ENCODE peak calls at places on chromosomes 6 and 20, in nine cellular contexts. A is right lobe of liver, Z is spleen, U is sigmoid colon, F is heart left ventricle, N is prostate gland, C is K562, P is Peyer's patch, D is HCT116. R is an unnamed sample.

GRCh38 chr20:57667385-57667784 is 42.4 kb downstream of the PMEPA1 start:
- DNase-seq in A (no peak), Z (peak; percentile 59), U (no peak), F (no peak), N (no peak), C (no peak), P (no peak), D (no peak), R (no peak)

GRCh38 chr6:89640804-89641203 is 2.3 kb upstream of the LYRM2 start:
- DNase-seq in A (no peak), Z (no peak), U (no peak), F (no peak), N (no peak), C (no peak), P (no peak), D (no peak), R (no peak)

GRCh38 chr6:12548526-12548925 is 168.0 kb upstream of the PHACTR1 start:
- DNase-seq in A (no peak), Z (no peak), U (no peak), F (no peak), N (no peak), C (no peak), P (no peak), D (no peak), R (no peak)

GRCh38 chr6:9461161-9461560 is 953.7 kb downstream of the TFAP2A start:
- DNase-seq in A (no peak), Z (no peak), U (no peak), F (no peak), N (no peak), C (no peak), P (no peak), D (no peak), R (no peak)

GRCh38 chr6:24861934-24862333 is 63.2 kb upstream of the ARMH2 start:
- DNase-seq in A (no peak), Z (no peak), U (no peak), F (no peak), N (no peak), C (no peak), P (peak; percentile 69), D (no peak), R (no peak)

GRCh38 chr20:18137412-18138265 is at the start of the genes KAT14 and PET117:
- DNase-seq in A (peak; percentile 93), Z (peak; percentile 98), U (peak; percentile 93), F (peak; percentile 92), N (peak; percentile 82), C (peak; percentile 81), P (peak; percentile 94), D (peak; percentile 79), R (peak; percentile 82)

GRCh38 chr20:45897289-45897688 is 6.2 kb downstream of the CTSA start:
- DNase-seq in A (no peak), Z (no peak), U (no peak), F (no peak), N (no peak), C (no peak), P (no peak), D (no peak), R (no peak)

GRCh38 chr6:107033136-107033535 is 5.1 kb downstream of the MTRES1 start:
- DNase-seq in A (no peak), Z (no peak), U (no peak), F (no peak), N (no peak), C (no peak), P (no peak), D (no peak), R (no peak)

GRCh38 chr6:72286911-72287311 is 335.0 kb upstream of the KCNQ5 start:
- DNase-seq in A (no peak), Z (no peak), U (no peak), F (no peak), N (no peak), C (no peak), P (no peak), D (no peak), R (no peak)

GRCh38 chr20:7291319-7291943 is 523.9 kb downstream of the BMP2 start:
- DNase-seq in A (no peak), Z (no peak), U (no peak), F (no peak), N (no peak), C (no peak), P (no peak), D (no peak), R (no peak)

GRCh38 chr6:130593948-130594347 is 228.1 kb downstream of the TMEM200A start:
- DNase-seq in A (no peak), Z (no peak), U (no peak), F (no peak), N (no peak), C (no peak), P (no peak), D (no peak), R (no peak)

GRCh38 chr6:6793388-6794250 is 205.1 kb downstream of the LY86 start:
- DNase-seq in A (no peak), Z (no peak), U (no peak), F (no peak), N (no peak), C (no peak), P (no peak), D (no peak), R (no peak)

GRCh38 chr6:7900621-7901020 is 10.0 kb downstream of the TXNDC5 start:
- DNase-seq in A (no peak), Z (no peak), U (no peak), F (no peak), N (no peak), C (no peak), P (no peak), D (no peak), R (no peak)

GRCh38 chr20:31845300-31845863 is at the start of gene FOXS1:
- DNase-seq in A (no peak), Z (no peak), U (no peak), F (peak; percentile 84), N (no peak), C (no peak), P (no peak), D (no peak), R (peak; percentile 43)
- H3K4me1 ChIP-seq in A (no peaks in the 10 kb centered on the region), Z (peaks cover 7% of the 10 kb centered on the region), U (no peaks in the 10 kb centered on the region), F (peaks cover 31% of the 10 kb centered on the region), N (no peaks in the 10 kb centered on the region), C (no peaks in the 10 kb centered on the region), P (no peaks in the 10 kb centered on the region), D (peaks cover 16% of the 10 kb centered on the region), R (peaks cover 18% of the 10 kb centered on the region)

GRCh38 chr20:63693975-63694595 is 2.4 kb upstream of the TNFRSF6B start:
- DNase-seq in A (no peak), Z (peak; percentile 64), U (peak; percentile 59), F (no peak), N (no peak), C (no peak), P (no peak), D (no peak), R (no peak)
- TF ChIP-seq POLR2A in A (no peak), Z (no peak), U (no peak), F (no peak), N (no peak), C (peak; percentile 53), P (no peak), D (no peak), R (no peak)

GRCh38 chr6:82781805-82782204 is 283.8 kb downstream of the UBE3D start:
- DNase-seq in A (no peak), Z (no peak), U (no peak), F (no peak), N (no peak), C (no peak), P (no peak), D (no peak), R (no peak)
- H3K4me3 ChIP-seq in A (no peak overlapping the region), Z (no peak overlapping the region), U (no peak overlapping the region), F (no peak overlapping the region), N (no peak overlapping the region), C (no peak overlapping the region), P (no peak overlapping the region), D (no peak overlapping the region), R (no peak overlapping the region)

GRCh38 chr6:15906393-15906976 is 222.4 kb upstream of the MYLIP start:
- DNase-seq in A (no peak), Z (no peak), U (no peak), F (no peak), N (no peak), C (no peak), P (no peak), D (no peak), R (no peak)

GRCh38 chr6:15909290-15910070 is 219.4 kb upstream of the MYLIP start:
- DNase-seq in A (no peak), Z (no peak), U (no peak), F (no peak), N (no peak), C (no peak), P (no peak), D (no peak), R (no peak)

GRCh38 chr6:15905488-15906392 is 223.1 kb upstream of the MYLIP start:
- DNase-seq in A (no peak), Z (no peak), U (no peak), F (no peak), N (no peak), C (peak; percentile 94), P (no peak), D (no peak), R (no peak)

GRCh38 chr6:15908871-15909270 is 220.0 kb upstream of the MYLIP start:
- DNase-seq in A (no peak), Z (no peak), U (no peak), F (no peak), N (no peak), C (no peak), P (no peak), D (no peak), R (no peak)

GRCh38 chr6:15907914-15908518 is 220.9 kb upstream of the MYLIP start:
- DNase-seq in A (no peak), Z (no peak), U (no peak), F (no peak), N (peak; percentile 54), C (peak; percentile 89), P (peak; percentile 49), D (no peak), R (no peak)
- H3K4me1 ChIP-seq in A (no peaks in the 10 kb centered on the region), Z (no peaks in the 10 kb centered on the region), U (no peaks in the 10 kb centered on the region), F (peaks cover 2% of the 10 kb centered on the region), N (no peaks in the 10 kb centered on the region), C (peaks cover 67% of the 10 kb centered on the region), P (no peaks in the 10 kb centered on the region), D (no peaks in the 10 kb centered on the region), R (no peaks in the 10 kb centered on the region)

GRCh38 chr6:26158581-26159416 is 71.6 kb downstream of the HFE start:
- DNase-seq in A (peak; percentile 53), Z (peak; percentile 91), U (peak; percentile 89), F (peak; percentile 61), N (peak; percentile 88), C (peak; percentile 38), P (peak; percentile 89), D (no peak), R (peak; percentile 74)
- TF ChIP-seq POLR2A in A (no peak), Z (peak; percentile 83), U (peak; percentile 73), F (no peak), N (peak; percentile 47), C (no peak), P (peak; percentile 18), D (peak; percentile 41), R (no peak)

DNA sequence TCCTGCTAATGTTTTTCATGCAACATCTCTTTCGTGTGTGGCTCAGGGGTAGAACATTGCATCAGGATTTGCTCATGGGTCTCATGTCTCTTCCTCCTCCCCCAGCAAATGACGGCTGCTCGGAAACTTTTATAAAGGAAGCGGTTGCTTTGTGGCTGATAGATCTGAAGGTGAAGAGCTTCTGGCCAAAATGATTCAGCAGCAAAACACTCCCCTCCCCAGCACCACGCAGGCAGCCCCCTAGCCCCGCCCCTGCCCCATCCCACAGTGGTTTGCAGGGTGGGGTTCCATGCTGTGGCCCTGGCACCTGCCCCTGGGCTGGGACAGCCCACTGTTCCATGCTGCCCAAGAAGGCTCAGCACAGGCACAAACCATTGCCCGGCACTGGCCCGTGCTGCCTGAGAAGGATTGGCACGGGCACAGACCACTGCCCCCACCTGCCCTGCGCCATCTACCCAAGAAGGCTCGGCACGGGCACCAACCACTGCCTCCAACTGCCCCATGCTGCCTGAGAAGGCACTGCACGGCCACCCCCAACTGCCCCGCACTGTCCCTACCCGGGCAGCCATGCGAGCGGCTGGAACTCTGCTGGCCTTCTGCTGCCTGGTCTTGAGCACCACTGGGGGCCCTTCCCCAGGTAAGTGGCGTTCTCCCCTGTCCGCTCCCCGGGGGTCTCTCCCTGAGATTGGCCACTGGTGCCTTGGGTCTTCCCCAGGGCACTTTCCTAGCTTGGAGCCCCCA is at the start of gene CST7:
- DNase-seq in A (peak; percentile 57), Z (peak; percentile 96), U (peak; percentile 66), F (no peak), N (no peak), C (no peak), P (peak; percentile 88), D (no peak), R (no peak)
- H3K4me3 ChIP-seq in A (no peak within 1 kb of the TSS), Z (peak within 1 kb of the TSS; percentile 47), U (peak within 1 kb of the TSS; percentile 5), F (no peak within 1 kb of the TSS), N (peak within 1 kb of the TSS; percentile 4), C (no peak within 1 kb of the TSS), P (peak within 1 kb of the TSS; percentile 51), D (no peak within 1 kb of the TSS), R (no peak within 1 kb of the TSS)

R was measured in uterus.